ENCODE peak calls at places on chromosomes 3 and 15, in four cellular contexts. R, F, Z and I are unnamed samples.

GRCh38 chr3:174100744-174101143 is 703.2 kb downstream of the NLGN1 start:
- DNase-seq in R (no peak), Z (no peak), F (no peak), I (no peak)

GRCh38 chr3:179146911-179147570 is 1.1 kb upstream of the PIK3CA start:
- DNase-seq in F (no peak), R (no peak), Z (no peak), I (no peak)

GRCh38 chr15:70502576-70502975 is 260.8 kb downstream of the UACA start:
- DNase-seq in Z (no peak), R (no peak), F (no peak), I (no peak)

GRCh38 chr3:157355276-157355675 is 81.4 kb upstream of the PTX3 start:
- DNase-seq in F (no peak), R (no peak), Z (no peak), I (no peak)

GRCh38 chr15:101016581-101016980 is 97.4 kb downstream of the LRRK1 start:
- DNase-seq in F (no peak), R (no peak), Z (peak; percentile 46), I (no peak)

GRCh38 chr3:142595581-142595950 is 627 bp upstream of the PLS1 start:
- DNase-seq in R (no peak), F (no peak), Z (no peak), I (no peak)

GRCh38 chr3:26921054-26921453 is 298.5 kb downstream of the LRRC3B start:
- DNase-seq in Z (no peak), R (no peak), F (no peak), I (no peak)

GRCh38 chr15:66780172-66780972 is 78.3 kb downstream of the SMAD6 start:
- DNase-seq in R (no peak), Z (peak; percentile 83), F (no peak), I (no peak)

GRCh38 chr3:149603126-149604074 is 54.4 kb downstream of the WWTR1 start:
- DNase-seq in R (no peak), Z (no peak), F (no peak), I (no peak)

GRCh38 chr3:42515391-42515916 is 13.0 kb downstream of the VIPR1 start:
- DNase-seq in Z (no peak), R (no peak), F (no peak), I (peak; percentile 89)

GRCh38 chr3:65107174-65107573 is 419.4 kb upstream of the ADAMTS9 start:
- DNase-seq in Z (no peak), F (no peak), R (no peak), I (no peak)

GRCh38 chr3:37892917-37893595 is 31.4 kb downstream of the CTDSPL start:
- DNase-seq in Z (no peak), F (no peak), R (peak; percentile 57), I (no peak)

GRCh38 chr15:70056091-70056680 is 41.5 kb downstream of the TLE3 start:
- DNase-seq in F (no peak), R (peak; percentile 20), Z (peak; percentile 69), I (no peak)

GRCh38 chr3:127073931-127074820 is 91.3 kb downstream of the PLXNA1 start:
- DNase-seq in R (peak; percentile 26), F (no peak), Z (peak; percentile 45), I (no peak)

GRCh38 chr15:100335335-100335999 is 6.3 kb downstream of the ADAMTS17 start:
- DNase-seq in F (no peak), R (no peak), Z (no peak), I (no peak)

GRCh38 chr3:146222204-146223046 is 28.5 kb downstream of the PLSCR4 start:
- DNase-seq in Z (no peak), R (no peak), F (peak; percentile 19), I (no peak)

GRCh38 chr15:95715116-95715888 is 615.2 kb upstream of the NR2F2 start:
- DNase-seq in R (no peak), F (no peak), Z (no peak), I (no peak)

GRCh38 chr3:56502738-56503137 is 34.5 kb upstream of the ERC2 start:
- DNase-seq in F (no peak), R (no peak), Z (no peak), I (no peak)

GRCh38 chr3:194618858-194619608 is 14.2 kb downstream of the TMEM44 start:
- DNase-seq in Z (no peak), R (no peak), F (no peak), I (peak; percentile 67)

GRCh38 chr3:106172780-106173179 is 304.0 kb upstream of the CBLB start:
- DNase-seq in F (no peak), Z (no peak), R (no peak), I (no peak)

GRCh38 chr3:149969110-149969944 is 1.4 kb downstream of the PFN2 start:
- DNase-seq in R (no peak), F (peak; percentile 49), Z (peak; percentile 70), I (peak; percentile 80)

GRCh38 chr3:50126287-50127211 is 28.6 kb upstream of the SEMA3F start:
- DNase-seq in F (no peak), Z (no peak), R (peak; percentile 39), I (no peak)

GRCh38 chr3:79473993-79474392 is 293.8 kb downstream of the ROBO1 start:
- DNase-seq in R (no peak), F (no peak), Z (no peak), I (no peak)

GRCh38 chr3:71187715-71188114 is 395.8 kb downstream of the FOXP1 start:
- DNase-seq in F (no peak), R (no peak), Z (no peak), I (no peak)

GRCh38 chr3:27559835-27560234 is 75.7 kb upstream of the SLC4A7 start:
- DNase-seq in Z (no peak), R (no peak), F (no peak), I (peak; percentile 77)

GRCh38 chr3:111845996-111846395 is 13.1 kb upstream of the PHLDB2 start:
- DNase-seq in R (no peak), F (no peak), Z (no peak), I (no peak)

GRCh38 chr3:36596411-36596810 is 167.9 kb downstream of the DCLK3 start:
- DNase-seq in F (no peak), Z (no peak), R (no peak), I (no peak)

GRCh38 chr3:134883697-134884385 is 88.8 kb downstream of the EPHB1 start:
- DNase-seq in F (no peak), R (no peak), Z (no peak), I (no peak)

GRCh38 chr15:72206677-72207000 is 9.1 kb upstream of the GRAMD2A start:
- DNase-seq in Z (no peak), F (no peak), R (no peak), I (no peak)

GRCh38 chr15:60673918-60674558 is 195.1 kb upstream of the ICE2 start:
- DNase-seq in F (no peak), R (no peak), Z (peak; percentile 81), I (peak; percentile 78)

GRCh38 chr15:55267401-55268053 is 22.1 kb downstream of the RAB27A start:
- DNase-seq in Z (no peak), F (no peak), R (peak; percentile 79), I (no peak)

GRCh38 chr3:130316164-130316563 is 29.3 kb upstream of the COL6A5 start:
- DNase-seq in Z (no peak), F (no peak), R (no peak), I (no peak)

GRCh38 chr15:36177590-36178281 is 401.7 kb upstream of the CDIN1 start:
- DNase-seq in R (no peak), Z (no peak), F (no peak), I (no peak)

GRCh38 chr15:82044373-82045178 is 1.2 kb downstream of the MEX3B start:
- DNase-seq in Z (peak; percentile 74), R (peak; percentile 48), F (no peak), I (no peak)

GRCh38 chr3:73192036-73192738 is 130.7 kb downstream of the EBLN2 start:
- DNase-seq in Z (no peak), R (no peak), F (peak; percentile 29), I (no peak)

GRCh38 chr3:52146189-52146588 is 8.0 kb downstream of the POC1A start:
- DNase-seq in R (no peak), Z (no peak), F (no peak), I (no peak)

GRCh38 chr15:81101894-81102815 is 31.9 kb upstream of the CFAP161 start:
- DNase-seq in Z (no peak), R (no peak), F (no peak), I (no peak)

GRCh38 chr3:73401058-73401457 is 223.7 kb downstream of the PDZRN3 start:
- DNase-seq in Z (no peak), R (no peak), F (no peak), I (no peak)

DNA sequence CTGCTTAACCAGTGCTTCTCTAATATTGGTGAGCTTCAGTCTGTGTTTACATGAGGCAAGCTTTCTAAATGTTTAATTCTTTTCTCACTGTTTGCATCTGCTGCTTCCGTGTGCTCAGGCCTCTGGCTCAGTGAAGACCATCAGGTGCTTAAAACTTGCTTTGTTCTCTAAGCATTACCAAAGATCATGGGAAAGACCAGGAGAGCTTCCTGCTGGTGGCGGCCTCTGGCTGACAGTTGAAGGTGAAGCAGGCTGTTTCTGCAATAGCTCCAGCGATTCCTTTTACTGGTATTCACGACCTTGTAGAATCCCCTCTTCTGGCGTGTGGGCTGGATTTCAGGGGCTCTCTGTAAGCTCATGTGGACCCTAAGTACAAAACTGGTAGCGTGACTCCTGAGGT is 45.1 kb downstream of the EDEM1 start:
- DNase-seq in R (no peak), F (peak; percentile 17), Z (no peak), I (no peak)
- TF ChIP-seq CTCF in R (no peak), F (peak; percentile 75), Z (peak; percentile 24), I (no peak)

DNA sequence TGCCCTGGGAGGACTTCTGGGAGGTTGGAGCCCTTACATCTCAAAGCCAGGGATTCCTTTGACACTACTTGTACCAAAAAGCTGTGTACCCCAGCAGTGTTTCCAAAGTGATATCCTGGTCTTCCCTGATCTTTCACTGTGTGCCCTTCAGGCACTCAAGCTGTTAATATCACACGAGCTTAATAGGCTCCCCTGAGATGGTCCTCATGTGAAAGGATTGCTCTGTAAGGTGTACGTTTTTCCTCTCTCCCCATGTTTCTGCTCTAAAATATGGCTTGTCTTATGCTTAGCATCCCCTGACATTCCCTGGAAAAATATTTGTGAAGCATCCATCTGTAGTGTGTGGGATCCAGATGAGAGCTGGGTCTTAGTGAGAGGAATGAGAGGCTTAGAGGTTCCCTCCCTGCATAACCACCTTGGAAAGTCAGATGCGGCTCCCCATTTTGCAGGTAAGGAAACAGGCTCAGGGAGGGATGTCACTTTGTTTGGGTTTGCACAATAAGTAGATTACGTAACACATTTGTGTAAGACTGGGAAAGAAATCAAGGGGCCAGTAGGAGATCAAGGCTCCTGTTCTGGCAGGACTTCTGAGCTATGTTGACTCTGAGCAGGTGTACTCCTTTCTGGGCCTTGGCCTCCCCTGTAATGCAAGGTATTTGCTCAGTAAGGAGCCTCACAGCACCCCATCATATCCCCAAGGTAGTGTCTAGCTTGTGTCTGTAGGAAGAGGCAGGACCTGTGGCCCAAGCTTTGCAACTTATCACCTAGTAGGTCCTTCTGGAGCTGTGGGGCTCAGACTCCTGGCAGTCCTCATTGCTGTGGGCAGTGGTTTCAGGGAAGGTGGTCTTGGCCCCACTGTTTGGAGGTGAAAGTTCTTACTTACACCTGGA is 667 bp upstream of the ACOX2 start:
- DNase-seq in Z (no peak), R (no peak), F (no peak), I (no peak)
- H3K4me3 ChIP-seq in Z (no peak overlapping the region), R (peak overlapping the region; percentile 50), F (no peak overlapping the region), I (no peak overlapping the region)

GRCh38 chr3:119596392-119596791 is 1.3 kb upstream of the PLA1A start:
- DNase-seq in R (no peak), Z (no peak), F (no peak), I (no peak)
- H3K27ac ChIP-seq in R (peak overlapping the region; percentile 76), Z (no peak overlapping the region), F (no peak overlapping the region), I (no peak overlapping the region)

DNA sequence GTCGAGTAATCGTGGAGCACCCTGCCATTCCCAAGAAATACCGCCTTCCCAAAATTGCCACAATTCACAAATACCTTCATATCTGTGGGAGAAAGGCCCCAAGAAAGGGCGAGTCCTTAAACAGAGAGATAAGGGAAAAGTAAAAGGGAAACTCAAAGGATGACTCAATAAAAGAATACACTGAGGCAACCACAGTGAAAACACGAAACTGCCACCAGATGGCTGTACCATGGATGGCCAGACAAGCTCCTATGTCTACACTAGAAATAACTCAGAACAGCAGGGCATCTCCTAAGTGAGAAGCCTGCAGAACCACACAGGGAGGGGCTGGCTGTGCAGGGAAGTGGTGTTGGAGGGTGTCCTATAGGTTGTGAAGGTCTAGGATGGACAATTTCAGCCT is 25.0 kb downstream of the SRGAP3 start:
- DNase-seq in F (no peak), Z (no peak), R (no peak), I (no peak)
- TF ChIP-seq CTCF in F (no peak), Z (no peak), R (no peak), I (no peak)